ENCODE peak calls at places on chromosomes 11 and 22, in nine cellular contexts. L, X, S, E, B, H, V, U and J are unnamed samples.

GRCh38 chr11:120793150-120793549 is 230.8 kb upstream of the TBCEL start:
- DNase-seq in L (no peak), X (no peak), S (no peak), E (no peak), B (no peak), H (no peak), V (no peak), U (no peak), J (no peak)

GRCh38 chr11:57324154-57324885 is 432 bp downstream of the TNKS1BP1 start:
- DNase-seq in L (peak), X (no peak), S (peak), E (peak), B (peak), H (no peak), V (peak), U (peak), J (peak)

GRCh38 chr11:129840236-129840635 is 24.6 kb downstream of the TMEM45B start:
- DNase-seq in L (no peak), X (no peak), S (no peak), E (no peak), B (no peak), H (no peak), V (no peak), U (no peak), J (no peak)

GRCh38 chr11:120123946-120124345 is 14.0 kb downstream of the TRIM29 start:
- DNase-seq in L (no peak), X (no peak), S (no peak), E (peak), B (no peak), H (no peak), V (no peak), U (peak), J (no peak)

GRCh38 chr11:5818245-5818865 is 9.6 kb downstream of the OR52N2 start:
- DNase-seq in L (no peak), X (no peak), S (no peak), E (no peak), B (no peak), H (no peak), V (no peak), U (no peak), J (no peak)

GRCh38 chr11:65380460-65381126 is 1.9 kb downstream of the SLC25A45 start:
- DNase-seq in L (no peak), X (no peak), S (no peak), E (no peak), B (no peak), H (no peak), V (no peak), U (no peak), J (no peak)

GRCh38 chr11:45082744-45083543 is 63.5 kb upstream of the PRDM11 start:
- DNase-seq in L (no peak), X (no peak), S (no peak), E (no peak), B (no peak), H (no peak), V (no peak), U (no peak), J (no peak)

GRCh38 chr11:75547617-75548054 is 14.4 kb upstream of the SERPINH1 start:
- DNase-seq in L (peak), X (no peak), S (peak), E (peak), B (peak), H (no peak), V (peak), U (no peak), J (peak)

GRCh38 chr22:44893731-44894080 is 116.1 kb downstream of the PHF21B start:
- DNase-seq in L (peak), X (no peak), S (no peak), E (no peak), B (no peak), H (peak), V (no peak), U (peak), J (no peak)

GRCh38 chr11:14095882-14096281 is 133.4 kb downstream of the SPON1 start:
- DNase-seq in L (no peak), X (no peak), S (no peak), E (no peak), B (no peak), H (no peak), V (no peak), U (no peak), J (no peak)

GRCh38 chr11:45543808-45544422 is 121.5 kb downstream of the CHST1 start:
- DNase-seq in L (no peak), X (no peak), S (no peak), E (no peak), B (peak), H (no peak), V (no peak), U (no peak), J (no peak)

GRCh38 chr22:27241430-27242110 is 560.0 kb downstream of the MN1 start:
- DNase-seq in L (no peak), X (no peak), S (no peak), E (peak), B (no peak), H (no peak), V (no peak), U (no peak), J (peak)

GRCh38 chr11:111604392-111605009 is 2.3 kb downstream of the SIK2 start:
- DNase-seq in L (no peak), X (no peak), S (no peak), E (no peak), B (peak), H (no peak), V (no peak), U (no peak), J (no peak)

GRCh38 chr11:47603295-47603694 is 9.1 kb upstream of the C1QTNF4 start:
- DNase-seq in L (no peak), X (no peak), S (no peak), E (no peak), B (peak), H (no peak), V (no peak), U (no peak), J (no peak)

GRCh38 chr22:39308614-39309363 is 10.6 kb downstream of the RPL3 start:
- DNase-seq in L (peak), X (peak), S (peak), E (peak), B (peak), H (no peak), V (no peak), U (peak), J (no peak)

GRCh38 chr22:40040927-40041326 is 46.2 kb downstream of the FAM83F start:
- DNase-seq in L (peak), X (peak), S (no peak), E (no peak), B (no peak), H (no peak), V (peak), U (no peak), J (peak)

GRCh38 chr11:16346975-16347374 is 9.4 kb downstream of the SOX6 start:
- DNase-seq in L (no peak), X (no peak), S (no peak), E (no peak), B (peak), H (no peak), V (no peak), U (no peak), J (no peak)

GRCh38 chr22:42688241-42688913 is 32.3 kb downstream of the A4GALT start:
- DNase-seq in L (peak), X (peak), S (peak), E (peak), B (peak), H (peak), V (peak), U (peak), J (peak)

GRCh38 chr22:45584121-45584570 is 81.5 kb downstream of the FBLN1 start:
- DNase-seq in L (no peak), X (no peak), S (no peak), E (no peak), B (peak), H (no peak), V (no peak), U (no peak), J (no peak)

GRCh38 chr22:41178425-41178975 is 26.6 kb upstream of the L3MBTL2 start:
- DNase-seq in L (peak), X (no peak), S (no peak), E (no peak), B (no peak), H (peak), V (peak), U (no peak), J (peak)

GRCh38 chr11:4882543-4882942 is 843 bp downstream of the OR51T1 start:
- DNase-seq in L (no peak), X (no peak), S (no peak), E (no peak), B (no peak), H (no peak), V (no peak), U (no peak), J (no peak)

GRCh38 chr11:36500315-36500721 is 9.8 kb downstream of the TRAF6 start:
- DNase-seq in L (no peak), X (no peak), S (peak), E (no peak), B (peak), H (no peak), V (peak), U (no peak), J (no peak)

GRCh38 chr22:33803371-33803770 is 116.9 kb downstream of the LARGE1 start:
- DNase-seq in L (no peak), X (no peak), S (peak), E (no peak), B (peak), H (no peak), V (no peak), U (no peak), J (no peak)

GRCh38 chr22:24688294-24688693 is 85.3 kb downstream of the GGT1 start:
- DNase-seq in L (no peak), X (no peak), S (no peak), E (no peak), B (no peak), H (no peak), V (no peak), U (no peak), J (no peak)

GRCh38 chr11:2860636-2861035 is 24.9 kb downstream of the CDKN1C start:
- DNase-seq in L (no peak), X (no peak), S (peak), E (peak), B (peak), H (no peak), V (no peak), U (no peak), J (no peak)

GRCh38 chr11:75797116-75797515 is 17.9 kb upstream of the UVRAG start:
- DNase-seq in L (no peak), X (no peak), S (no peak), E (no peak), B (no peak), H (no peak), V (no peak), U (no peak), J (no peak)

GRCh38 chr11:121604152-121604551 is 151.4 kb upstream of the SORL1-AS1 start:
- DNase-seq in L (no peak), X (no peak), S (no peak), E (no peak), B (no peak), H (no peak), V (no peak), U (no peak), J (no peak)

GRCh38 chr11:1354125-1354938 is 35.4 kb upstream of the BRSK2 start:
- DNase-seq in L (no peak), X (no peak), S (no peak), E (no peak), B (no peak), H (no peak), V (no peak), U (no peak), J (no peak)

GRCh38 chr11:129458756-129459535 is 83.3 kb downstream of the BARX2 start:
- DNase-seq in L (no peak), X (no peak), S (no peak), E (no peak), B (no peak), H (no peak), V (no peak), U (no peak), J (no peak)

GRCh38 chr22:18113680-18114394 is 3.2 kb downstream of the TUBA8 start:
- DNase-seq in L (no peak), X (no peak), S (no peak), E (no peak), B (no peak), H (no peak), V (no peak), U (no peak), J (no peak)

GRCh38 chr22:42428025-42428424 is 4.2 kb downstream of the NFAM1 start:
- DNase-seq in L (no peak), X (no peak), S (no peak), E (no peak), B (no peak), H (no peak), V (no peak), U (no peak), J (no peak)

GRCh38 chr11:72833083-72833733 is 19.0 kb downstream of the ATG16L2 start:
- DNase-seq in L (no peak), X (no peak), S (no peak), E (no peak), B (no peak), H (no peak), V (no peak), U (no peak), J (no peak)

DNA sequence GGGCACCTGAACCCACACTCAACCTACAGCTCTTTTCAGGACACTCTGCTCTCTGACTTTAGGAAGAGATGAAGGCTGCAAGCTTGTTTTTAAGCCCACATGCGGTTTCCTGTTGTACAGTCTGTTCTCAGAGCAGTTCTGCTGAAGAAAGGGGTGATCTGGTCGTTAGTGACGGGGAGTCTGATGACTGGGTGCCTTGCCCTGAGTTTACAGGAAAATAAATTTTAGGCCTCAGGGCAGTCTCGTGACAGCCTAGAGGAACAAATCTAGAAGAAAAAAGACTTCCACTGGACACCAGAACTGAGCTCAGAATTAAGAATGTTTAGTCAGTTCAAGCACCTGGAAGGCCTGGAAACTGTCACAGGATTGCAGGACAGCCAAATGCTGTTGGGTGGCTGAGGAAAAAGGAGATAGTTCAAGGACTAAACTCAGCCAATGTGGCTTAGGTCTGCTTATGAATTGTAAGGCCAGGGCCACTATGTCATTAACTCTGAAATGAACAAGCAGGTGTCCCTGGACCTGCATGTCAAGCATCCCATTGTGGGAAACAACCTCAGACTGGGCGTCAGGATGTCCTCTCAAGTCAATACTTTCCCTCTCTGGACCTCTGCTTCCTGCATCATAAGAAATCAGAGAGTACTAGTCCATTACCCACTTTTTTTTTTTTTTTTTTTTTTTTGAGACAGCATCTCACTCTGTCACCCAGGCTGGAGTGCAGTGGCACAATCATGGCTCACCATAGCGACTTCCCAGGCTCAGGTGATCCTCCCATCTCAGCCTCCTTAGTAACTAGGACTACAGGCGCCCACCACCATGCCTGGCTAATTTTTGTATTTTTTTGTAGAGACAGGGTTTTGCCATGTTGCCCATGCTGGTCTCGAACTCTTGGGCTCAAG is 5.7 kb downstream of the PIK3IP1 start:
- DNase-seq in L (peak), X (no peak), S (no peak), E (no peak), B (no peak), H (no peak), V (no peak), U (no peak), J (no peak)
- TF ChIP-seq POLR2A in L (no peak), X (no peak), S (no peak), E (no peak), B (no peak), H (peak), V (no peak), U (no peak), J (no peak)

GRCh38 chr11:126029237-126029636 is 33.4 kb downstream of the CDON start:
- DNase-seq in L (no peak), X (no peak), S (no peak), E (no peak), B (no peak), H (no peak), V (no peak), U (no peak), J (no peak)

GRCh38 chr11:126029805-126030204 is 32.9 kb downstream of the CDON start:
- DNase-seq in L (no peak), X (no peak), S (no peak), E (no peak), B (no peak), H (no peak), V (no peak), U (no peak), J (no peak)

GRCh38 chr11:126024143-126024542 is 38.5 kb downstream of the CDON start:
- DNase-seq in L (no peak), X (no peak), S (no peak), E (no peak), B (no peak), H (no peak), V (no peak), U (no peak), J (no peak)

GRCh38 chr11:126025822-126026221 is 36.8 kb downstream of the CDON start:
- DNase-seq in L (no peak), X (no peak), S (no peak), E (no peak), B (no peak), H (no peak), V (no peak), U (no peak), J (no peak)

GRCh38 chr11:126026579-126026978 is 36.1 kb downstream of the CDON start:
- DNase-seq in L (no peak), X (no peak), S (no peak), E (no peak), B (no peak), H (no peak), V (no peak), U (no peak), J (no peak)
- TF ChIP-seq POLR2A in L (no peak), X (no peak), S (no peak), E (no peak), B (no peak), H (no peak), V (no peak), U (no peak), J (no peak)

GRCh38 chr11:83158474-83158786 is 1.5 kb downstream of the PCF11 start:
- DNase-seq in L (no peak), X (no peak), S (no peak), E (no peak), B (no peak), H (no peak), V (no peak), U (no peak), J (no peak)

GRCh38 chr11:83162377-83162776 is 5.4 kb downstream of the PCF11 start:
- DNase-seq in L (no peak), X (no peak), S (no peak), E (no peak), B (peak), H (no peak), V (no peak), U (no peak), J (no peak)

GRCh38 chr11:83158965-83159900 is 2.3 kb downstream of the PCF11 start:
- DNase-seq in L (no peak), X (no peak), S (no peak), E (no peak), B (no peak), H (no peak), V (no peak), U (no peak), J (no peak)

GRCh38 chr11:83161610-83162199 is 4.8 kb downstream of the PCF11 start:
- DNase-seq in L (no peak), X (no peak), S (no peak), E (no peak), B (no peak), H (no peak), V (no peak), U (no peak), J (no peak)

GRCh38 chr11:83159901-83160865 is 3.3 kb downstream of the PCF11 start:
- DNase-seq in L (no peak), X (no peak), S (no peak), E (peak), B (peak), H (no peak), V (no peak), U (no peak), J (peak)
- TF ChIP-seq POLR2A in L (no peak), X (no peak), S (no peak), E (no peak), B (peak), H (no peak), V (no peak), U (no peak), J (no peak)

GRCh38 chr11:63916837-63917684 is at the start of gene RCOR2:
- DNase-seq in L (peak), X (peak), S (peak), E (peak), B (peak), H (no peak), V (peak), U (no peak), J (peak)

GRCh38 chr11:63917685-63918523 is 940 bp upstream of the RCOR2 start:
- DNase-seq in L (no peak), X (peak), S (peak), E (peak), B (no peak), H (no peak), V (peak), U (no peak), J (peak)

GRCh38 chr11:63920126-63920869 is 3.3 kb upstream of the RCOR2 start:
- DNase-seq in L (no peak), X (no peak), S (no peak), E (peak), B (no peak), H (no peak), V (peak), U (no peak), J (peak)

GRCh38 chr11:63919267-63920125 is 2.5 kb upstream of the RCOR2 start:
- DNase-seq in L (no peak), X (no peak), S (no peak), E (peak), B (no peak), H (no peak), V (peak), U (no peak), J (peak)

GRCh38 chr11:63918576-63919171 is 1.7 kb upstream of the RCOR2 start:
- DNase-seq in L (no peak), X (no peak), S (no peak), E (no peak), B (no peak), H (no peak), V (no peak), U (no peak), J (no peak)
- TF ChIP-seq POLR2A in L (no peak), X (no peak), S (no peak), E (no peak), B (no peak), H (no peak), V (no peak), U (no peak), J (no peak)

GRCh38 chr11:68002943-68003845 is 703 bp downstream of the UNC93B1 start:
- DNase-seq in L (no peak), X (no peak), S (no peak), E (peak), B (no peak), H (no peak), V (peak), U (peak), J (peak)

GRCh38 chr11:68006606-68007166 is 2.8 kb upstream of the UNC93B1 start:
- DNase-seq in L (no peak), X (no peak), S (no peak), E (no peak), B (no peak), H (no peak), V (no peak), U (no peak), J (no peak)

GRCh38 chr11:68004551-68005335 is 846 bp upstream of the UNC93B1 start:
- DNase-seq in L (no peak), X (no peak), S (no peak), E (no peak), B (no peak), H (no peak), V (no peak), U (no peak), J (no peak)

GRCh38 chr11:68002575-68002942 is 1.3 kb downstream of the UNC93B1 start:
- DNase-seq in L (no peak), X (no peak), S (no peak), E (no peak), B (no peak), H (no peak), V (no peak), U (no peak), J (no peak)

DNA sequence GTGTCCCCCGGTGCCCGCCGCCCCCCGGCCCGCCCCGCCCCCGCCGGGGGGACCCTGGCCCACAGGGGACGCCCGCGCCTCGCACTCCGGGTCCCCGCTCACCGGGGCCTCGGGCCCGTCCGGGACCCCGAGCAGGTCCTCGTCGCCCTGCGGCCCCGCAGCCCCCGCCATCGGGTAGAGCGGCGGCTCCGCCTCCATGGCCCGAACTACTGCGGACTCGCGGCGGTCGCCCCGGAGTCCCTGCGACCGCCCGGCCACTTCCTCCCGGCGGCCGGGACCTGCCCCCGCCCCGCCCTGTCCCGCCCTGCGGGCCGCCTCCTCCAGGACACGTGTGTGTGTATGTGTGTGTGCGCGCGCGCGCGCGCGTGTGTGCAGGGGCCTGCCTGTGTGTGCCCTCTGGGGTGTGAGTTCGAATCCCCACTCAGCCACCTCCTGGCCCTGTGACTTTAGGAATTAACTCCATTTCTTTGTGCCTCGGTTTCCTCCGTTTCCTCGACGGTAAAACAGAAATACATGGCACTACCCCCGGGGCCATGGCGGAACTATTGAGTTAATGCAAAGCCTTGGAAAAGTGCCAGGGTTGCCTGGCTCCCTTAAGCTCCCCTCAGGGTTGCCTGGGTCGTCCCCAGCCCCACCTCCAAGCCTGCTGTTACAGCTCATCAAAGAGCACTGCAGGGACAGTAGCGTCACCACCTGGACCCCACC is at the start of gene UNC93B1:
- DNase-seq in L (peak), X (peak), S (peak), E (peak), B (peak), H (peak), V (peak), U (peak), J (peak)
- TF ChIP-seq POLR2A in L (no peak), X (peak), S (peak), E (no peak), B (no peak), H (peak), V (peak), U (no peak), J (no peak)